ENCODE peak calls at places on chromosomes 11 and 22, in four cellular contexts. S, D, J and X are unnamed samples.

GRCh38 chr11:101129203-101129943 is at the start of gene PGR:
- DNase-seq in D (no peak), S (peak; percentile 49), J (peak; percentile 12), X (no peak)

GRCh38 chr11:115644846-115645245 is 140.6 kb upstream of the CADM1 start:
- DNase-seq in S (no peak), D (no peak), J (no peak), X (no peak)

GRCh38 chr22:19809741-19810140 is 44.9 kb downstream of the GNB1L start:
- DNase-seq in S (no peak), J (no peak), D (no peak), X (no peak)

GRCh38 chr11:130849215-130849568 is 67.1 kb downstream of the SNX19 start:
- DNase-seq in D (no peak), J (no peak), S (no peak), X (peak; percentile 66)

GRCh38 chr11:21814169-21814568 is 378.7 kb upstream of the ANO5 start:
- DNase-seq in J (no peak), S (no peak), D (no peak), X (peak; percentile 18)

GRCh38 chr11:109522116-109522755 is 100.2 kb downstream of the C11orf87 start:
- DNase-seq in J (no peak), D (no peak), S (no peak), X (no peak)

GRCh38 chr11:1111545-1112212 is 37.0 kb downstream of the MUC2 start:
- DNase-seq in S (no peak), J (no peak), D (no peak), X (no peak)

GRCh38 chr22:22772396-22772795 is 115.2 kb upstream of the IGLL5 start:
- DNase-seq in D (no peak), J (no peak), S (no peak), X (no peak)

GRCh38 chr11:723120-723883 is 17.3 kb downstream of the EPS8L2 start:
- DNase-seq in D (peak; percentile 60), J (no peak), S (peak; percentile 38), X (peak; percentile 60)

GRCh38 chr11:46237248-46238077 is 40.0 kb upstream of the CREB3L1 start:
- DNase-seq in D (no peak), J (peak; percentile 88), S (peak; percentile 77), X (peak; percentile 96)

GRCh38 chr11:68282141-68282860 is 10.5 kb upstream of the C11orf24 start:
- DNase-seq in J (peak; percentile 22), D (peak; percentile 76), S (no peak), X (peak; percentile 39)

GRCh38 chr11:2858995-2859705 is 26.4 kb downstream of the CDKN1C start:
- DNase-seq in D (no peak), J (no peak), S (no peak), X (no peak)

GRCh38 chr11:60609632-60610031 is 89.8 kb upstream of the MS4A8 start:
- DNase-seq in J (no peak), D (no peak), S (no peak), X (no peak)

GRCh38 chr11:28808771-28809170 is 700.6 kb downstream of the METTL15 start:
- DNase-seq in S (no peak), D (no peak), J (peak; percentile 40), X (peak; percentile 36)

GRCh38 chr11:65422104-65422632 is 430 bp upstream of the NEAT1 start:
- DNase-seq in S (peak; percentile 92), J (peak; percentile 76), D (peak; percentile 96), X (peak; percentile 93)

DNA sequence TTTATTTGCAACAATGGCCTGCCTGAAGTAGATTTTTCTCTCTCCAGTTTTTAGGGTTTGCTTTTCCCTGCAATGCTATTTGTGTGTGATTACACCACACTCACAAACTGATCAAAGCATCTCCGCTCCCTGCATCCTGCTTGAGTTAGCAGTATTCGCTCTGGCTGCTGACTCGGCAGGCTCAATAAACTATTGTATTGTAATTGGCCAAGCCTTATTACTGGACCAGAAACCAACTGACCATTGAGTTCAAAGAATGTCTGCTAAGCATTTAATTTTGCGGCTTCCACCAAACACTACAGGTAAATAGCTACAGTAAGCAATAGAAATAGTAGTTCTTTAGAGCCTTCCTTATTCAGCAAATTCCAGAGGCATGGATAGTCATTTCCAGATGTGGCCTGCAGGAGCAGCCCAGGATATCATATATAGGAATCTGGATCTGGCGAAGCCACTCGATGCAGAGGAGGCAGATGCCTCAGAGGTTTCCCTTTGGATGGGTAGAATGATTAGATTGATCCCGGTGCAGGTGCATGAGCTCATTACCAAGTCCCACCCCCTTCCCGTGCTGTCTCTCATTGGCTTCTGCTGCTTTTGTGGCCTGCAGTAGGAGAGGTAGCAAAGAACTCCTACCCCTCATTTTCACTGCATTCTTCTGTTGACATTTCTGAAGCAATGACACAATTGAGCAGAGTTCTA is 77.3 kb downstream of the COMMD9 start:
- DNase-seq in D (no peak), J (no peak), S (no peak), X (no peak)
- TF ChIP-seq CTCF in D (no peak), J (no peak), S (no peak), X (no peak)

GRCh38 chr11:133830931-133831907 is 14.1 kb downstream of the SPATA19 start:
- DNase-seq in J (no peak), S (no peak), D (no peak), X (no peak)
- TF ChIP-seq CTCF in J (no peak), S (peak; percentile 85), D (no peak), X (peak; percentile 25)

GRCh38 chr11:35554491-35555237 is 29.2 kb upstream of the PAMR1 start:
- DNase-seq in S (no peak), D (no peak), J (no peak), X (no peak)
- TF ChIP-seq CTCF in S (peak; percentile 63), D (no peak), J (no peak), X (no peak)

GRCh38 chr11:49995559-49995958 is 13.2 kb upstream of the OR4C12 start:
- DNase-seq in S (peak; percentile 25), D (peak; percentile 69), J (no peak), X (peak; percentile 84)
- TF ChIP-seq CTCF in S (peak; percentile 54), D (peak; percentile 61), J (peak; percentile 42), X (peak; percentile 61)

DNA sequence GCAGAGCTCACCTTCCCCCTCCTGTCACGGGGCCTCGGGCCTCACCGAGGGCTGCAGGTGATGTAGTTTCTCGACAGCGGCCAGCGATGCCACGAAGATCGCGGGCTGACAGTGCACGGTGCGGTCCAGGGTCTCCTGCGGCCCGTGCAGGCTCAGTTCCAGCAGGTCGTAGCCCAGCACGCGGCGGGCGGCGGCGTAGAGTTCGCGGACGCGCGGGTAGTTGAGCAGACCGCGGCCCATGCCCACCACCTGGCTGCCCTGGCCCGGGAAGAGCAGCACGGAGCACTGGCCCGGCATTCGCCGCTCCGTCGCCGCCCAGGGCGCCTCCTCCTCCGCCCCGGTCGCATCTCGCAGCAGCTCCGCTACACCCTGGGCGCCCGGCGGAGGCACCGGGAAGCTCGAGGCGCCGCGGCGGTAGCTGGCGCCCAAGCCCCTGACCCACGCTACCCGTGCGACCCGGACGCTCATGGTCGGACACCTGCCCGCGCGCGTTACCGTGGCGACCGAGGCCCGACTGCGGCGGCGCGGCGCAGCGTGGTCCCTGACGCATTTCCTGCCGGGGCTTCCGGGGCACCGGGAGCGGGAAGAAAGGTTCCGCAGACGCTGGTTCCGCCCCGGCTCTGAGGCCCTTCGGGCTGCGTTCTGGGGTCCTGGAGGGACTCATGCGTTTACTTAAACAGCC is at the start of gene MCAT:
- DNase-seq in J (peak; percentile 54), S (peak; percentile 75), D (peak; percentile 89), X (peak; percentile 65)
- TF ChIP-seq CTCF in J (no peak), S (no peak), D (no peak), X (no peak)